ENCODE peak calls at places on chromosomes 12 and 14, in seven cellular contexts. P, W, S, V, Z, N and Y are unnamed samples.

GRCh38 chr12:851343-851742 is 98.2 kb downstream of the RAD52 start:
- DNase-seq in Z (no peak), W (no peak), V (no peak), P (no peak), S (no peak), N (no peak), Y (no peak)

GRCh38 chr12:108425238-108425795 is 86.2 kb upstream of the CMKLR1 start:
- DNase-seq in N (no peak), Z (no peak), V (no peak), W (no peak), S (no peak), P (no peak), Y (no peak)

GRCh38 chr14:42192659-42193425 is 586.2 kb downstream of the LRFN5 start:
- DNase-seq in N (no peak), Z (peak; percentile 51), P (no peak), V (no peak), W (no peak), S (no peak), Y (no peak)

GRCh38 chr14:20454359-20454644 is 310 bp downstream of the OSGEP start:
- DNase-seq in W (no peak), V (no peak), Z (no peak), P (no peak), S (no peak), N (peak; percentile 87), Y (peak; percentile 85)

GRCh38 chr12:19988457-19988856 is 379.9 kb upstream of the PDE3A start:
- DNase-seq in Z (no peak), S (no peak), P (no peak), W (no peak), N (no peak), V (no peak), Y (no peak)

GRCh38 chr12:120468846-120469449 is 600 bp downstream of the SRSF9 start:
- DNase-seq in N (peak; percentile 9), Z (no peak), S (peak; percentile 55), V (peak; percentile 59), P (peak; percentile 68), W (peak; percentile 65), Y (peak; percentile 59)

GRCh38 chr14:76514599-76514998 is 138.7 kb downstream of the ESRRB start:
- DNase-seq in V (no peak), P (peak; percentile 4), W (no peak), Z (peak; percentile 72), N (no peak), S (no peak), Y (no peak)

GRCh38 chr14:55077155-55077554 is 25.7 kb downstream of the MAPK1IP1L start:
- DNase-seq in V (no peak), S (no peak), W (no peak), P (no peak), N (no peak), Z (peak; percentile 11), Y (no peak)

GRCh38 chr12:19410211-19410610 is 29.1 kb upstream of the AEBP2 start:
- DNase-seq in W (no peak), Z (no peak), S (no peak), P (no peak), V (no peak), N (no peak), Y (no peak)

GRCh38 chr14:82224610-82225009 is 691.0 kb upstream of the SEL1L start:
- DNase-seq in W (no peak), Z (no peak), N (no peak), P (no peak), S (no peak), V (no peak), Y (no peak)

GRCh38 chr12:106082216-106083175 is 56.3 kb downstream of the NUAK1 start:
- DNase-seq in V (no peak), P (no peak), S (no peak), N (no peak), W (no peak), Z (peak; percentile 76), Y (no peak)

GRCh38 chr14:95365401-95365800 is 45.7 kb upstream of the CLMN start:
- DNase-seq in V (no peak), P (no peak), S (no peak), W (no peak), N (no peak), Z (no peak), Y (no peak)

GRCh38 chr12:94445662-94446061 is 14.0 kb downstream of the CEP83 start:
- DNase-seq in V (no peak), N (no peak), S (no peak), W (no peak), P (no peak), Z (no peak), Y (no peak)

GRCh38 chr14:101965145-101965531 is 765 bp downstream of the DYNC1H1 start:
- DNase-seq in V (peak; percentile 42), S (peak; percentile 37), P (peak; percentile 66), Z (peak; percentile 56), W (peak; percentile 62), N (peak; percentile 50), Y (peak; percentile 50)

GRCh38 chr14:61537567-61538463 is 157.5 kb upstream of the HIF1A start:
- DNase-seq in V (peak; percentile 65), Z (no peak), N (no peak), W (no peak), S (peak; percentile 24), P (peak; percentile 43), Y (peak; percentile 26)

GRCh38 chr12:117145597-117146154 is 44.6 kb downstream of the FBXO21 start:
- DNase-seq in V (no peak), P (no peak), Z (no peak), N (no peak), S (no peak), W (no peak), Y (no peak)

GRCh38 chr14:67221248-67221981 is 19.8 kb upstream of the PALS1 start:
- DNase-seq in S (no peak), Z (no peak), V (no peak), N (no peak), P (no peak), W (no peak), Y (no peak)

GRCh38 chr12:74903522-74903921 is 306.1 kb downstream of the KCNC2 start:
- DNase-seq in V (no peak), N (no peak), P (no peak), W (no peak), Z (no peak), S (no peak), Y (no peak)

GRCh38 chr12:113152835-113153814 is 3.6 kb downstream of the CFAP73 start:
- DNase-seq in P (peak; percentile 70), S (peak; percentile 49), W (peak; percentile 57), N (peak; percentile 53), Z (peak; percentile 62), V (peak; percentile 60), Y (peak; percentile 37)

GRCh38 chr14:33938131-33938949 is 12.5 kb downstream of the EGLN3 start:
- DNase-seq in P (no peak), S (no peak), W (peak; percentile 55), Z (no peak), V (no peak), N (no peak), Y (no peak)

GRCh38 chr12:45828402-45828801 is 98.9 kb downstream of the ARID2 start:
- DNase-seq in N (no peak), Z (peak; percentile 26), S (no peak), W (no peak), V (no peak), P (no peak), Y (no peak)

GRCh38 chr12:6122211-6122610 is 2.3 kb downstream of the VWF start:
- DNase-seq in N (no peak), V (no peak), P (no peak), W (no peak), Z (no peak), S (no peak), Y (no peak)

GRCh38 chr12:51907864-51908425 is 641 bp downstream of the ACVRL1 start:
- DNase-seq in Z (no peak), W (no peak), V (no peak), S (no peak), N (no peak), P (no peak), Y (no peak)

GRCh38 chr14:92701826-92702225 is 46.6 kb downstream of the LGMN start:
- DNase-seq in S (no peak), N (no peak), P (no peak), Z (no peak), W (no peak), V (no peak), Y (no peak)

GRCh38 chr12:82326905-82327503 is 31.2 kb downstream of the CCDC59 start:
- DNase-seq in V (no peak), Z (peak; percentile 2), N (no peak), P (no peak), S (no peak), W (no peak), Y (no peak)

GRCh38 chr14:51564460-51564859 is 87.2 kb upstream of the FRMD6 start:
- DNase-seq in Z (no peak), N (no peak), V (no peak), S (no peak), W (no peak), P (no peak), Y (no peak)

GRCh38 chr12:66960704-66961690 is 282.1 kb upstream of the GRIP1 start:
- DNase-seq in S (no peak), V (no peak), P (no peak), N (no peak), Z (no peak), W (no peak), Y (no peak)

GRCh38 chr12:20264608-20265114 is 103.7 kb upstream of the PDE3A start:
- DNase-seq in Z (no peak), N (no peak), S (no peak), W (no peak), P (no peak), V (no peak), Y (no peak)